ENCODE peak calls at places on chromosomes 4 and X, in seven cellular contexts. R is epithelial cell of esophagus, K is foreskin fibroblast, U is fibroblast of mammary gland, Y is fibroblast of lung, M is sigmoid colon, I is HL-60. L is an unnamed sample.

GRCh38 chrX:136694491-136695087 is 46.6 kb downstream of the CD40LG start:
- DNase-seq in R (peak), K (peak), U (peak), Y (peak), M (no peak), I (no peak), L (no peak)

GRCh38 chr4:98929341-98930267 is 671 bp upstream of the EIF4E start:
- DNase-seq in R (peak), K (peak), U (peak), Y (peak), M (peak), I (peak), L (peak)

GRCh38 chr4:24511371-24512063 is 72.8 kb downstream of the DHX15 start:
- DNase-seq in R (no peak), K (peak), U (no peak), Y (peak), M (no peak), I (no peak), L (no peak)

GRCh38 chr4:69196209-69196965 is 18.2 kb downstream of the UGT2B11 start:
- DNase-seq in R (no peak), K (no peak), U (no peak), Y (no peak), M (no peak), I (no peak), L (no peak)

GRCh38 chrX:8815460-8816065 is 14.4 kb upstream of the FAM9A start:
- DNase-seq in R (peak), K (peak), U (peak), Y (peak), M (no peak), I (peak), L (no peak)

GRCh38 chrX:11380187-11380586 is 87.0 kb downstream of the AMELX start:
- DNase-seq in R (peak), K (peak), U (peak), Y (peak), M (no peak), I (no peak), L (no peak)

GRCh38 chr4:173494013-173494970 is 35.7 kb downstream of the HAND2 start:
- DNase-seq in R (peak), K (peak), U (peak), Y (peak), M (peak), I (peak), L (no peak)

GRCh38 chrX:7330551-7330950 is 182.6 kb upstream of the PUDP start:
- DNase-seq in R (no peak), K (peak), U (peak), Y (peak), M (no peak), I (no peak), L (no peak)

GRCh38 chrX:79195027-79195426 is 50.5 kb downstream of the GPR174 start:
- DNase-seq in R (no peak), K (no peak), U (no peak), Y (no peak), M (no peak), I (no peak), L (no peak)

GRCh38 chr4:23759066-23759465 is 130.8 kb downstream of the PPARGC1A start:
- DNase-seq in R (no peak), K (no peak), U (no peak), Y (no peak), M (no peak), I (no peak), L (no peak)

GRCh38 chr4:83618431-83618830 is 82.5 kb downstream of the GPAT3 start:
- DNase-seq in R (peak), K (peak), U (peak), Y (peak), M (no peak), I (no peak), L (no peak)

GRCh38 chrX:115940888-115941332 is 229.6 kb upstream of the AGTR2 start:
- DNase-seq in R (peak), K (no peak), U (peak), Y (peak), M (peak), I (no peak), L (peak)

GRCh38 chr4:102343964-102344519 is 1.2 kb downstream of the SLC39A8 start:
- DNase-seq in R (peak), K (peak), U (peak), Y (no peak), M (peak), I (no peak), L (no peak)

GRCh38 chr4:124178449-124179021 is 534.0 kb downstream of the ANKRD50 start:
- DNase-seq in R (peak), K (peak), U (peak), Y (peak), M (no peak), I (no peak), L (no peak)

GRCh38 chr4:30720021-30720655 is at the start of gene PCDH7:
- DNase-seq in R (peak), K (peak), U (peak), Y (peak), M (peak), I (no peak), L (no peak)

GRCh38 chr4:6461301-6462165 is 10.9 kb downstream of the PPP2R2C start:
- DNase-seq in R (no peak), K (peak), U (peak), Y (no peak), M (peak), I (no peak), L (peak)

GRCh38 chr4:108502366-108502765 is 118.0 kb upstream of the RPL34 start:
- DNase-seq in R (peak), K (no peak), U (no peak), Y (no peak), M (no peak), I (no peak), L (no peak)

GRCh38 chrX:98299785-98300184 is 1416.1 kb downstream of the RPA4 start:
- DNase-seq in R (peak), K (no peak), U (peak), Y (peak), M (no peak), I (no peak), L (no peak)

GRCh38 chr4:77930876-77931275 is 68.2 kb downstream of the MRPL1 start:
- DNase-seq in R (no peak), K (no peak), U (peak), Y (no peak), M (no peak), I (no peak), L (no peak)

GRCh38 chr4:98688416-98689290 is 30.2 kb upstream of the TSPAN5 start:
- DNase-seq in R (peak), K (peak), U (peak), Y (peak), M (no peak), I (no peak), L (no peak)

GRCh38 chr4:165684177-165684870 is 188.7 kb upstream of the TLL1 start:
- DNase-seq in R (peak), K (peak), U (peak), Y (peak), M (no peak), I (no peak), L (no peak)

GRCh38 chrX:34503119-34503518 is 154.0 kb downstream of the TMEM47 start:
- DNase-seq in R (no peak), K (no peak), U (no peak), Y (no peak), M (no peak), I (no peak), L (no peak)

GRCh38 chr4:13543648-13544555 is at the start of gene NKX3-2:
- DNase-seq in R (peak), K (peak), U (no peak), Y (no peak), M (peak), I (no peak), L (no peak)

GRCh38 chrX:119784747-119785446 is 6.5 kb downstream of the RPL39 start:
- DNase-seq in R (peak), K (peak), U (peak), Y (peak), M (no peak), I (no peak), L (no peak)

GRCh38 chr4:129453524-129453923 is 357.6 kb downstream of the C4orf33 start:
- DNase-seq in R (no peak), K (no peak), U (no peak), Y (no peak), M (no peak), I (no peak), L (no peak)

GRCh38 chr4:138267835-138268234 is 25.7 kb upstream of the SLC7A11 start:
- DNase-seq in R (no peak), K (no peak), U (no peak), Y (no peak), M (no peak), I (no peak), L (no peak)

GRCh38 chrX:370244-370962 is 16.3 kb downstream of the PPP2R3B start:
- DNase-seq in R (no peak), K (no peak), U (no peak), Y (no peak), M (no peak), I (no peak), L (no peak)

GRCh38 chr4:168631241-168632151 is 134.6 kb downstream of the PALLD start:
- DNase-seq in R (peak), K (peak), U (peak), Y (peak), M (peak), I (no peak), L (no peak)

GRCh38 chr4:141155586-141155985 is 22.3 kb upstream of the RNF150 start:
- DNase-seq in R (no peak), K (no peak), U (no peak), Y (no peak), M (no peak), I (no peak), L (no peak)

GRCh38 chrX:120457766-120458180 is 11.3 kb downstream of the LAMP2 start:
- DNase-seq in R (peak), K (peak), U (peak), Y (peak), M (no peak), I (no peak), L (no peak)

GRCh38 chrX:148228521-148228920 is 247.4 kb downstream of the FMR1NB start:
- DNase-seq in R (no peak), K (no peak), U (no peak), Y (no peak), M (no peak), I (no peak), L (no peak)

GRCh38 chr4:108743021-108743420 is 19.8 kb downstream of the ETNPPL start:
- DNase-seq in R (no peak), K (peak), U (no peak), Y (no peak), M (no peak), I (no peak), L (no peak)

GRCh38 chr4:121376541-121376940 is 4.3 kb downstream of the QRFPR start:
- DNase-seq in R (peak), K (no peak), U (no peak), Y (no peak), M (no peak), I (no peak), L (no peak)

DNA sequence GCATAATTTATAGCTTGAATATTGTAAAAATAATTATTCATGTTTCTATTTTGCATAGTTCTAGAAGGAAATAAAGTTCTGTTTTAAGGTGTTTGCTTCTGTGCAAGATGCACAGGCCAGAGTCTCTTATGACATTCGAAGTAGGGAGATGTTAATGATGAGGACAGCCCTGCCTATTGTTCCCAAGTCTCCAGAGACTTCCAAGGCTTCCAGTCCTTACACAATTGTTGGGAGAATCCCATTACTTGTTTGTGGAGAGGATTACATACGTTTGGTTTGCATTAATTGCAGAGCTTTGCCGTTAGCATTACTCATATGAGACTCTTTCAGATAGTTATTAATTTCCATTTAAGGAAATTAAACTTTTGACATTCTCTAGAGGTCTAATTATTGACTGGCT is 96.2 kb upstream of the ANK2 start:
- DNase-seq in R (no peak), K (no peak), U (no peak), Y (no peak), M (no peak), I (no peak), L (no peak)
- TF ChIP-seq CTCF in R (no peak), K (no peak), U (no peak), Y (no peak), M (no peak), I (no peak), L (no peak)

DNA sequence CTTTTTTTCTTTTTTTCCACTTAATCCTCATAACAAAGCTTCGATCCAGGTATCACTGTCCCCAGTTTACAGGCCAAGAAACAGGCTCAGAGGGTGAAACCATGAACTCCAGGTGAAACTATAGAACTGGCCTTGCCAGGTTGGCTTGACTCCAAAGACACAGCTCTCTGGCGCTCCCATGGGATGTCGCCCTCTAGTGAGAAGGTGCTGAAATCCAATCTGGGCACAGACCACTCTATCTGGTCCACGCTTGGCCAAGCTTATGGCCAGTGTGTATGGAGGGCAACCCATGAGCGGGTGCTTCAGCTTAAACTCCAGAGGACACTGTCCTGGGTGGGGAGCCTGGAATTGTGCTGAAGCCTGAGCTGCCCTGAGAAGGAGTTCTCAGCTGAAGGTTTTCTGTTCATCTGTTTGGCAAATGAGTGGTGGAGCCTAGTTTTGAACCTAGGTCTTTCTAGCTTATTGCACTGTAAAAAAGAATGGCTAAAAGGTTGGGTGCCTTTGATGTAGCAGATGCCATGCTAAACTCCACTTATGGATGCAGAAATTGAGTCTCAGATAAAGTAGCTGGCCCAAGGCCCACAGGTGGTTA is 70.5 kb downstream of the SEL1L3 start:
- DNase-seq in R (peak), K (peak), U (no peak), Y (no peak), M (no peak), I (no peak), L (no peak)
- TF ChIP-seq CTCF in R (peak), K (peak), U (peak), Y (no peak), M (no peak), I (peak), L (no peak)

GRCh38 chrX:78139160-78140123 is at the start of gene TAF9B:
- DNase-seq in R (peak), K (peak), U (peak), Y (peak), M (peak), I (no peak), L (no peak)
- TF ChIP-seq CTCF in R (no peak), K (no peak), U (no peak), Y (no peak), M (no peak), I (no peak), L (no peak)

GRCh38 chr4:186949847-186950246 is 226.2 kb upstream of the FAT1 start:
- DNase-seq in R (no peak), K (no peak), U (no peak), Y (no peak), M (no peak), I (no peak), L (no peak)

GRCh38 chr4:186948361-186949291 is 225.0 kb upstream of the FAT1 start:
- DNase-seq in R (no peak), K (peak), U (peak), Y (peak), M (no peak), I (no peak), L (no peak)

GRCh38 chr4:186943607-186943908 is 219.9 kb upstream of the FAT1 start:
- DNase-seq in R (no peak), K (no peak), U (no peak), Y (no peak), M (no peak), I (no peak), L (no peak)

GRCh38 chr4:186946140-186946539 is 222.5 kb upstream of the FAT1 start:
- DNase-seq in R (no peak), K (no peak), U (no peak), Y (no peak), M (no peak), I (no peak), L (no peak)

GRCh38 chr4:186946682-186947294 is 223.1 kb upstream of the FAT1 start:
- DNase-seq in R (peak), K (no peak), U (peak), Y (no peak), M (no peak), I (no peak), L (no peak)
- TF ChIP-seq CTCF in R (peak), K (no peak), U (peak), Y (no peak), M (no peak), I (no peak), L (no peak)

GRCh38 chr4:10982305-10982704 is 297.7 kb upstream of the CLNK start:
- DNase-seq in R (no peak), K (no peak), U (no peak), Y (no peak), M (no peak), I (no peak), L (no peak)

GRCh38 chr4:10981611-10982010 is 297.0 kb upstream of the CLNK start:
- DNase-seq in R (peak), K (no peak), U (no peak), Y (no peak), M (no peak), I (no peak), L (no peak)

GRCh38 chr4:10983885-10984284 is 299.3 kb upstream of the CLNK start:
- DNase-seq in R (peak), K (no peak), U (no peak), Y (no peak), M (no peak), I (no peak), L (no peak)

GRCh38 chr4:10984815-10985214 is 300.2 kb upstream of the CLNK start:
- DNase-seq in R (peak), K (no peak), U (no peak), Y (no peak), M (no peak), I (no peak), L (no peak)

GRCh38 chr4:10983274-10983673 is 298.7 kb upstream of the CLNK start:
- DNase-seq in R (peak), K (no peak), U (no peak), Y (no peak), M (no peak), I (no peak), L (no peak)
- TF ChIP-seq CTCF in R (no peak), K (no peak), U (no peak), Y (no peak), M (no peak), I (no peak), L (no peak)